ENCODE peak calls at places on chromosome 21, in six cellular contexts. U is NCI-H345; K is NCI-H1694; Y is naive thymus-derived CD8-positive, alpha-beta T cell; G is PC-3; O is A172. S is an unnamed sample.

GRCh38 chr21:46128106-46128982 is 27.0 kb downstream of the FTCD start:
- DNase-seq in Y (peak; percentile 22), K (no peak), U (no peak), G (no peak), O (no peak), S (no peak)

GRCh38 chr21:44815225-44815624 is 2.6 kb downstream of the SUMO3 start:
- DNase-seq in O (no peak), G (no peak), K (no peak), Y (no peak), U (no peak), S (no peak)

GRCh38 chr21:33350676-33351075 is 25.9 kb downstream of the IFNAR1 start:
- DNase-seq in O (no peak), K (no peak), U (no peak), G (no peak), Y (no peak), S (no peak)

GRCh38 chr21:42187976-42188653 is 30.8 kb upstream of the ABCG1 start:
- DNase-seq in G (no peak), K (no peak), Y (peak; percentile 91), O (peak; percentile 46), U (no peak), S (no peak)

GRCh38 chr21:26637346-26637745 is 64.3 kb upstream of the CYYR1 start:
- DNase-seq in G (peak; percentile 71), Y (no peak), K (no peak), U (no peak), O (no peak), S (no peak)

GRCh38 chr21:35768187-35768586 is 292.1 kb downstream of the SETD4 start:
- DNase-seq in O (no peak), Y (no peak), G (no peak), K (no peak), U (no peak), S (no peak)

GRCh38 chr21:45255381-45256020 is 32.2 kb downstream of the POFUT2 start:
- DNase-seq in G (peak; percentile 53), U (peak; percentile 79), O (no peak), Y (no peak), K (no peak), S (no peak)

GRCh38 chr21:34204481-34205439 is 131.4 kb downstream of the MRPS6 start:
- DNase-seq in O (peak; percentile 21), G (no peak), U (peak; percentile 84), K (peak; percentile 55), Y (no peak), S (no peak)

GRCh38 chr21:34857122-34857713 is 188.4 kb downstream of the CLIC6 start:
- DNase-seq in K (no peak), G (no peak), U (no peak), O (no peak), Y (no peak), S (no peak)

GRCh38 chr21:41426656-41427311 is 745 bp downstream of the MX1 start:
- DNase-seq in Y (no peak), K (no peak), O (no peak), G (no peak), U (no peak), S (no peak)

GRCh38 chr21:35102488-35103407 is 53.6 kb upstream of the RUNX1 start:
- DNase-seq in O (no peak), U (no peak), G (no peak), K (peak; percentile 72), Y (peak; percentile 83), S (no peak)